ENCODE peak calls at places on chromosomes 2 and 18, in seven cellular contexts. S, D, I, L, Y, N and T are unnamed samples.

GRCh38 chr2:217922101-217923006 is 80.4 kb downstream of the TNS1 start:
- DNase-seq in D (peak), N (no peak), S (no peak), Y (no peak), I (no peak), L (peak), T (no peak)

GRCh38 chr2:120385355-120386127 is 39.6 kb downstream of the INHBB start:
- DNase-seq in N (no peak), S (no peak), I (no peak), D (no peak), L (no peak), Y (no peak), T (no peak)

GRCh38 chr2:72111061-72111460 is 36.6 kb downstream of the CYP26B1 start:
- DNase-seq in I (no peak), Y (no peak), S (no peak), N (no peak), D (no peak), L (no peak), T (no peak)

GRCh38 chr2:165825041-165825440 is 31.0 kb upstream of the GALNT3 start:
- DNase-seq in I (peak), Y (no peak), D (peak), L (no peak), S (no peak), N (peak), T (no peak)

GRCh38 chr2:197158138-197158537 is 152.4 kb downstream of the ANKRD44 start:
- DNase-seq in Y (no peak), I (no peak), N (no peak), D (no peak), S (no peak), L (no peak), T (no peak)

GRCh38 chr2:191376981-191377629 is 131.9 kb downstream of the MYO1B start:
- DNase-seq in S (no peak), N (peak), L (peak), I (no peak), D (peak), Y (peak), T (peak)

GRCh38 chr2:16671760-16672159 is 6.1 kb upstream of the CYRIA start:
- DNase-seq in D (no peak), Y (no peak), N (no peak), I (no peak), S (peak), L (no peak), T (no peak)

GRCh38 chr18:58947136-58947732 is 82.6 kb downstream of the ZNF532 start:
- DNase-seq in L (no peak), I (no peak), Y (no peak), S (no peak), D (no peak), N (no peak), T (no peak)

GRCh38 chr2:14676371-14676770 is 43.9 kb downstream of the LRATD1 start:
- DNase-seq in S (no peak), I (no peak), Y (no peak), L (no peak), N (no peak), D (no peak), T (no peak)

GRCh38 chr2:149622343-149622742 is 34.8 kb upstream of the MMADHC start:
- DNase-seq in D (no peak), N (no peak), L (no peak), Y (no peak), S (no peak), I (no peak), T (no peak)

GRCh38 chr2:46798041-46798440 is 117.6 kb downstream of the MCFD2 start:
- DNase-seq in S (no peak), L (no peak), Y (no peak), D (no peak), I (no peak), N (no peak), T (no peak)

GRCh38 chr2:182379235-182379634 is 47.6 kb downstream of the PDE1A start:
- DNase-seq in I (peak), S (no peak), Y (no peak), D (peak), N (peak), L (no peak), T (no peak)

GRCh38 chr2:159091981-159092380 is 123.5 kb downstream of the TANC1 start:
- DNase-seq in S (no peak), N (no peak), L (no peak), D (peak), Y (no peak), I (no peak), T (no peak)

GRCh38 chr2:216495656-216496055 is 3.0 kb upstream of the RPL37A start:
- DNase-seq in N (no peak), I (no peak), Y (no peak), S (no peak), D (peak), L (peak), T (no peak)

GRCh38 chr18:46224181-46224775 is 120.1 kb downstream of the HAUS1 start:
- DNase-seq in N (no peak), I (no peak), Y (no peak), D (peak), S (no peak), L (no peak), T (no peak)

GRCh38 chr2:27356056-27356381 is 545 bp downstream of the GTF3C2 start:
- DNase-seq in Y (no peak), S (peak), I (peak), D (peak), L (peak), N (no peak), T (no peak)

GRCh38 chr2:120480903-120481445 is 135.0 kb downstream of the INHBB start:
- DNase-seq in N (no peak), Y (no peak), S (no peak), D (no peak), L (no peak), I (no peak), T (no peak)

GRCh38 chr2:25375989-25376545 is 34.3 kb upstream of the DNMT3A start:
- DNase-seq in L (peak), I (no peak), N (no peak), D (no peak), S (no peak), Y (no peak), T (no peak)

GRCh38 chr2:109158237-109158636 is 29.2 kb downstream of the SH3RF3 start:
- DNase-seq in S (no peak), I (no peak), Y (no peak), L (no peak), N (no peak), D (no peak), T (no peak)

GRCh38 chr2:139031722-139032121 is 251.5 kb upstream of the NXPH2 start:
- DNase-seq in D (peak), I (no peak), Y (no peak), N (no peak), S (no peak), L (peak), T (no peak)

GRCh38 chr2:143259368-143259958 is 130.2 kb downstream of the ARHGAP15 start:
- DNase-seq in N (peak), I (peak), L (peak), D (peak), S (peak), Y (peak), T (peak)

GRCh38 chr2:180660881-180661280 is 319.5 kb upstream of the UBE2E3 start:
- DNase-seq in Y (no peak), N (no peak), L (no peak), S (no peak), I (no peak), D (peak), T (no peak)

GRCh38 chr2:47089083-47089464 is 66.0 kb downstream of the STPG4 start:
- DNase-seq in I (no peak), Y (no peak), N (no peak), D (no peak), L (peak), S (peak), T (no peak)

GRCh38 chr2:185583058-185583816 is 155.4 kb upstream of the FSIP2 start:
- DNase-seq in Y (no peak), L (peak), N (no peak), D (peak), S (no peak), I (no peak), T (no peak)

GRCh38 chr2:162118166-162119031 is 33.6 kb downstream of the GCG start:
- DNase-seq in L (no peak), N (no peak), D (peak), Y (peak), I (no peak), S (no peak), T (no peak)

GRCh38 chr18:46060359-46060841 is 11.7 kb downstream of the PSTPIP2 start:
- DNase-seq in N (no peak), D (no peak), S (peak), L (peak), Y (no peak), I (no peak), T (no peak)